ENCODE peak calls at places on chromosomes 16 and 17, in four cellular contexts. One of them, this sample, is unnamed.

GRCh38 chr16:28823719-28824547 is 1.1 kb downstream of the ATXN2L start:
- DNase-seq in HepG2: peak; percentile 97
- DNase-seq in H1: peak; percentile 95
- DNase-seq in SK-N-SH: peak; percentile 96
- DNase-seq in this sample: peak; percentile 86

GRCh38 chr17:44004761-44005526 is 522 bp downstream of the NAGS start:
- DNase-seq in HepG2: no peak
- DNase-seq in H1: peak; percentile 83
- DNase-seq in SK-N-SH: peak; percentile 58
- DNase-seq in this sample: no peak

GRCh38 chr17:43224146-43224705 is 4.2 kb downstream of the CCDC200 start:
- DNase-seq in HepG2: no peak
- DNase-seq in H1: peak; percentile 33
- DNase-seq in SK-N-SH: no peak
- DNase-seq in this sample: no peak

GRCh38 chr16:84785843-84786538 is 33.8 kb upstream of the CRISPLD2 start:
- DNase-seq in HepG2: peak; percentile 34
- DNase-seq in H1: no peak
- DNase-seq in SK-N-SH: peak; percentile 79
- DNase-seq in this sample: no peak

GRCh38 chr16:66091462-66091861 is 275.0 kb upstream of the CDH5 start:
- DNase-seq in HepG2: no peak
- DNase-seq in H1: no peak
- DNase-seq in SK-N-SH: no peak
- DNase-seq in this sample: no peak

GRCh38 chr16:54136276-54136625 is 150.3 kb downstream of the IRX3 start:
- DNase-seq in HepG2: no peak
- DNase-seq in H1: no peak
- DNase-seq in SK-N-SH: no peak
- DNase-seq in this sample: no peak

GRCh38 chr17:49817993-49818392 is 29.5 kb downstream of the KAT7 start:
- DNase-seq in HepG2: no peak
- DNase-seq in H1: no peak
- DNase-seq in SK-N-SH: no peak
- DNase-seq in this sample: no peak

GRCh38 chr16:50497592-50497991 is 50.6 kb upstream of the NKD1 start:
- DNase-seq in HepG2: peak; percentile 57
- DNase-seq in H1: no peak
- DNase-seq in SK-N-SH: no peak
- DNase-seq in this sample: no peak

GRCh38 chr16:72878301-72879269 is 169.3 kb downstream of the ZFHX3 start:
- DNase-seq in HepG2: peak; percentile 95
- DNase-seq in H1: no peak
- DNase-seq in SK-N-SH: peak; percentile 33
- DNase-seq in this sample: no peak

GRCh38 chr16:74607967-74608356 is 1.0 kb upstream of the GLG1 start:
- DNase-seq in HepG2: no peak
- DNase-seq in H1: peak; percentile 51
- DNase-seq in SK-N-SH: no peak
- DNase-seq in this sample: no peak

GRCh38 chr16:49833055-49833454 is 22.9 kb downstream of the ZNF423 start:
- DNase-seq in HepG2: no peak
- DNase-seq in H1: no peak
- DNase-seq in SK-N-SH: no peak
- DNase-seq in this sample: no peak

GRCh38 chr17:7252176-7253043 is at the start of gene ELP5:
- DNase-seq in HepG2: peak; percentile 94
- DNase-seq in H1: peak; percentile 97
- DNase-seq in SK-N-SH: peak; percentile 91
- DNase-seq in this sample: peak; percentile 82

GRCh38 chr16:78816499-78817441 is 717.3 kb downstream of the WWOX start:
- DNase-seq in HepG2: no peak
- DNase-seq in H1: no peak
- DNase-seq in SK-N-SH: no peak
- DNase-seq in this sample: no peak

GRCh38 chr17:3798273-3799180 is 2.5 kb downstream of the ITGAE start:
- DNase-seq in HepG2: no peak
- DNase-seq in H1: no peak
- DNase-seq in SK-N-SH: no peak
- DNase-seq in this sample: no peak

GRCh38 chr16:68396481-68396880 is 51.8 kb downstream of the SMPD3 start:
- DNase-seq in HepG2: peak; percentile 54
- DNase-seq in H1: no peak
- DNase-seq in SK-N-SH: peak; percentile 49
- DNase-seq in this sample: no peak

GRCh38 chr17:8753976-8754440 is 4.3 kb downstream of the SPDYE4 start:
- DNase-seq in HepG2: peak; percentile 34
- DNase-seq in H1: no peak
- DNase-seq in SK-N-SH: no peak
- DNase-seq in this sample: no peak

GRCh38 chr16:58399718-58400633 is 7.7 kb downstream of the GINS3 start:
- DNase-seq in HepG2: no peak
- DNase-seq in H1: no peak
- DNase-seq in SK-N-SH: no peak
- DNase-seq in this sample: no peak

GRCh38 chr17:47895254-47895855 is 681 bp upstream of the SP2 start:
- DNase-seq in HepG2: no peak
- DNase-seq in H1: no peak
- DNase-seq in SK-N-SH: no peak
- DNase-seq in this sample: no peak

GRCh38 chr17:66975614-66976378 is 11.3 kb downstream of the CACNG4 start:
- DNase-seq in HepG2: peak; percentile 55
- DNase-seq in H1: peak; percentile 69
- DNase-seq in SK-N-SH: no peak
- DNase-seq in this sample: no peak

GRCh38 chr17:13253746-13254410 is 236.1 kb upstream of the ELAC2 start:
- DNase-seq in HepG2: no peak
- DNase-seq in H1: no peak
- DNase-seq in SK-N-SH: no peak
- DNase-seq in this sample: no peak

GRCh38 chr17:61528171-61528570 is 62.8 kb downstream of the NACA2 start:
- DNase-seq in HepG2: no peak
- DNase-seq in H1: no peak
- DNase-seq in SK-N-SH: no peak
- DNase-seq in this sample: no peak
- TF ChIP-seq TCF12 in HepG2: no peak
- TF ChIP-seq TCF12 in H1: no peak
- TF ChIP-seq TCF12 in SK-N-SH: no peak
- TF ChIP-seq TCF12 in this sample: no peak

GRCh38 chr16:1045363-1046270 is 26.9 kb upstream of the SSTR5 start:
- DNase-seq in HepG2: no peak
- DNase-seq in H1: no peak
- DNase-seq in SK-N-SH: no peak
- DNase-seq in this sample: no peak
- TF ChIP-seq TCF12 in HepG2: no peak
- TF ChIP-seq TCF12 in H1: no peak
- TF ChIP-seq TCF12 in SK-N-SH: no peak
- TF ChIP-seq TCF12 in this sample: no peak

GRCh38 chr16:566475-567361 is at the start of gene NHLRC4:
- DNase-seq in HepG2: peak; percentile 50
- DNase-seq in H1: no peak
- DNase-seq in SK-N-SH: peak; percentile 80
- DNase-seq in this sample: no peak
- TF ChIP-seq TCF12 in HepG2: no peak
- TF ChIP-seq TCF12 in H1: no peak
- TF ChIP-seq TCF12 in SK-N-SH: no peak
- TF ChIP-seq TCF12 in this sample: peak; percentile 81

GRCh38 chr17:918102-918740 is 61.4 kb downstream of the NXN start:
- DNase-seq in HepG2: no peak
- DNase-seq in H1: no peak
- DNase-seq in SK-N-SH: no peak
- DNase-seq in this sample: no peak
- TF ChIP-seq TCF12 in HepG2: no peak
- TF ChIP-seq TCF12 in H1: no peak
- TF ChIP-seq TCF12 in SK-N-SH: no peak
- TF ChIP-seq TCF12 in this sample: no peak

DNA sequence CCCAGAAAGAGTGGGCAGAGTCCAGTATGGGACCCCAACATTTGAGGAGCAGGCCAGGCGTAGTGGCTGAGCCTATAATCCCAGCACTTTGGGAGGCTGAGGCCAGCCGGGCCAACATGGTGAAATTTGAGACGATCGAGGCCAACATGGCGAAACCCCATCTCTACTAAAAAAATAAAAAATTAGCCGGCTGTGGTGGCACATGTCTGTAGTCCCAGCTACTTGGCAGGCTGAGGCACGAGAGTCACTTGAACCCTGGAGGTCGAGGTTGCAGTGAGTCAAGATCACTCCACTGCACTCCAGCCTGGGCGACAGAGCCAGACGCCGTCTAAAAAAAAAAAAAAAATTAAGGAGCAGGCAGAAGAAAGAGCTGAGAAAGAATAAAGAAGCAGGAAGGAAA is 6.0 kb upstream of the DNAI2 start:
- DNase-seq in HepG2: no peak
- DNase-seq in H1: no peak
- DNase-seq in SK-N-SH: no peak
- DNase-seq in this sample: no peak
- TF ChIP-seq TCF12 in HepG2: no peak
- TF ChIP-seq TCF12 in H1: no peak
- TF ChIP-seq TCF12 in SK-N-SH: no peak
- TF ChIP-seq TCF12 in this sample: no peak

This sample was measured in GM12878.